ENCODE peak calls at places on chromosomes 4 and X, in six cellular contexts. R, W, G, Y, F and O are unnamed samples.

GRCh38 chrX:41734530-41734929 is 10.5 kb downstream of the GPR82 start:
- DNase-seq in R (no peak), W (no peak), G (no peak), Y (peak), F (peak), O (peak)

GRCh38 chrX:129755779-129756650 is 17.2 kb downstream of the XPNPEP2 start:
- DNase-seq in R (no peak), W (no peak), G (no peak), Y (no peak), F (no peak), O (no peak)

GRCh38 chrX:153864561-153865320 is 21.2 kb downstream of the L1CAM start:
- DNase-seq in R (no peak), W (no peak), G (no peak), Y (no peak), F (no peak), O (no peak)

GRCh38 chr4:150217192-150217591 is 138.9 kb downstream of the DCLK2 start:
- DNase-seq in R (no peak), W (no peak), G (no peak), Y (peak), F (peak), O (no peak)

GRCh38 chr4:100581337-100581736 is 63.5 kb upstream of the EMCN start:
- DNase-seq in R (no peak), W (peak), G (no peak), Y (no peak), F (no peak), O (no peak)

GRCh38 chr4:113637363-113637762 is 124.2 kb downstream of the CAMK2D start:
- DNase-seq in R (peak), W (no peak), G (no peak), Y (no peak), F (peak), O (peak)

GRCh38 chrX:18874560-18875255 is 109.2 kb downstream of the PHKA2 start:
- DNase-seq in R (no peak), W (no peak), G (no peak), Y (no peak), F (no peak), O (no peak)

GRCh38 chr4:120924931-120925330 is 2.4 kb upstream of the PRDM5 start:
- DNase-seq in R (no peak), W (no peak), G (no peak), Y (no peak), F (no peak), O (no peak)

GRCh38 chrX:10176121-10177003 is 19.6 kb downstream of the CLCN4 start:
- DNase-seq in R (no peak), W (peak), G (no peak), Y (no peak), F (no peak), O (no peak)

GRCh38 chr4:7412586-7412975 is 22.1 kb downstream of the PSAPL1 start:
- DNase-seq in R (no peak), W (no peak), G (no peak), Y (no peak), F (no peak), O (no peak)

GRCh38 chr4:140289486-140289885 is 84.0 kb upstream of the SCOC start:
- DNase-seq in R (no peak), W (no peak), G (no peak), Y (no peak), F (no peak), O (no peak)

GRCh38 chrX:23403849-23404248 is 69.2 kb downstream of the PTCHD1 start:
- DNase-seq in R (no peak), W (no peak), G (no peak), Y (no peak), F (no peak), O (no peak)

GRCh38 chr4:80309301-80310004 is 26.1 kb upstream of the CFAP299 start:
- DNase-seq in R (peak), W (no peak), G (no peak), Y (peak), F (peak), O (no peak)

GRCh38 chrX:111009256-111009655 is 86.7 kb upstream of the PAK3 start:
- DNase-seq in R (no peak), W (no peak), G (no peak), Y (no peak), F (no peak), O (no peak)

GRCh38 chrX:140292961-140293360 is 211.9 kb downstream of the SOX3 start:
- DNase-seq in R (no peak), W (no peak), G (no peak), Y (no peak), F (no peak), O (no peak)

GRCh38 chr4:83618431-83618830 is 82.5 kb downstream of the GPAT3 start:
- DNase-seq in R (peak), W (no peak), G (no peak), Y (peak), F (peak), O (no peak)

GRCh38 chr4:38868055-38868965 is 704 bp downstream of the FAM114A1 start:
- DNase-seq in R (no peak), W (peak), G (no peak), Y (peak), F (peak), O (no peak)

GRCh38 chr4:142846729-142847606 is 867 bp upstream of the INPP4B start:
- DNase-seq in R (no peak), W (peak), G (peak), Y (no peak), F (no peak), O (peak)

GRCh38 chr4:83217721-83218522 is 66.7 kb downstream of the COQ2 start:
- DNase-seq in R (no peak), W (no peak), G (peak), Y (no peak), F (no peak), O (peak)

GRCh38 chrX:41332988-41333743 is 796 bp upstream of the DDX3X start:
- DNase-seq in R (no peak), W (peak), G (peak), Y (peak), F (peak), O (peak)

GRCh38 chr4:2472187-2472586 is 3.3 kb downstream of the RNF4 start:
- DNase-seq in R (no peak), W (no peak), G (no peak), Y (peak), F (peak), O (no peak)
- H3K4me3 ChIP-seq in R (no peak), W (no peak), G (no peak), Y (no peak), F (no peak), O (no peak)

GRCh38 chrX:68503830-68504229 is 5.0 kb downstream of the YIPF6 start:
- DNase-seq in R (no peak), W (no peak), G (no peak), Y (peak), F (peak), O (no peak)

GRCh38 chrX:68498508-68499379 is at the start of gene YIPF6:
- DNase-seq in R (no peak), W (peak), G (peak), Y (peak), F (peak), O (peak)

GRCh38 chrX:68504237-68504636 is 5.4 kb downstream of the YIPF6 start:
- DNase-seq in R (peak), W (no peak), G (peak), Y (peak), F (peak), O (no peak)

GRCh38 chrX:68498044-68498507 is 775 bp upstream of the YIPF6 start:
- DNase-seq in R (no peak), W (no peak), G (peak), Y (peak), F (no peak), O (no peak)

DNA sequence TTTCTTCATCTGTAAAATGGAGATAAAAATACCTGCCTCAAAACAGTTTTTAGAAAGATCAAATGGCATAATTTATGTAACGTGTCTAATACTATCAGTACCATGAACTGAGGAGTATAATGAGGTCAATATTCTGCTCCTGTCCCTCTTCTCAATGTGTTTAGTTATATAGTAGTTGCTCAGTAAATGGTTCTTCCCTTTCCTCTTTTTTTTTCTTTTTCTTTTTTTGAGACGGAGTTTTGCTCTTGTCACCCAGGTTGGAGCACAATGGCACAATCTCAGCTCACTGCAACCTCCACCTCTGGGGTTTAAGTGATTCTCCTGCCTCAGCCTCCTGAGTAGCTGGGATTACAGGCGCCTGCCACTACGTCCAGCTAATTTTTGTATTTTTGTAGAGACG is 1.3 kb downstream of the YIPF6 start:
- DNase-seq in R (no peak), W (no peak), G (no peak), Y (no peak), F (no peak), O (no peak)
- H3K4me3 ChIP-seq in R (peak), W (no peak), G (no peak), Y (no peak), F (no peak), O (peak)

GRCh38 chr4:158766419-158767044 is 2.3 kb upstream of the FNIP2 start:
- DNase-seq in R (no peak), W (no peak), G (no peak), Y (no peak), F (no peak), O (no peak)

GRCh38 chr4:158768577-158769174 is at the start of gene FNIP2:
- DNase-seq in R (no peak), W (peak), G (peak), Y (peak), F (peak), O (peak)

GRCh38 chr4:158769175-158769831 is 477 bp downstream of the FNIP2 start:
- DNase-seq in R (no peak), W (peak), G (peak), Y (peak), F (no peak), O (peak)

GRCh38 chr4:158771776-158772175 is 3.0 kb downstream of the FNIP2 start:
- DNase-seq in R (no peak), W (no peak), G (no peak), Y (no peak), F (no peak), O (no peak)

GRCh38 chr4:158770671-158771070 is 1.8 kb downstream of the FNIP2 start:
- DNase-seq in R (no peak), W (no peak), G (no peak), Y (no peak), F (no peak), O (no peak)
- H3K4me3 ChIP-seq in R (no peak), W (no peak), G (no peak), Y (no peak), F (no peak), O (no peak)

GRCh38 chrX:25017667-25018247 is 2.0 kb upstream of the ARX start:
- DNase-seq in R (no peak), W (no peak), G (no peak), Y (no peak), F (no peak), O (no peak)
- H3K4me3 ChIP-seq in R (no peak), W (no peak), G (no peak), Y (no peak), F (no peak), O (no peak)

GRCh38 chr4:75126058-75126457 is 193.1 kb downstream of the PARM1 start:
- DNase-seq in R (no peak), W (no peak), G (no peak), Y (no peak), F (no peak), O (no peak)
- H3K4me3 ChIP-seq in R (no peak), W (no peak), G (no peak), Y (no peak), F (no peak), O (no peak)

GRCh38 chr4:48127231-48127881 is 6.7 kb downstream of the TXK start:
- DNase-seq in R (no peak), W (peak), G (no peak), Y (no peak), F (no peak), O (no peak)
- H3K4me3 ChIP-seq in R (no peak), W (no peak), G (peak), Y (no peak), F (no peak), O (no peak)

GRCh38 chrX:119482041-119482440 is 13.8 kb downstream of the SLC25A5 start:
- DNase-seq in R (no peak), W (no peak), G (no peak), Y (no peak), F (no peak), O (no peak)
- H3K4me3 ChIP-seq in R (peak), W (peak), G (peak), Y (peak), F (peak), O (no peak)

GRCh38 chr4:138919094-138919936 is 96.3 kb upstream of the NOCT start:
- DNase-seq in R (peak), W (peak), G (peak), Y (peak), F (peak), O (peak)
- H3K4me3 ChIP-seq in R (peak), W (no peak), G (no peak), Y (no peak), F (no peak), O (no peak)